ENCODE peak calls at places on chromosomes 3 and 15, in five cellular contexts. One of them, this sample, is unnamed.

GRCh38 chr3:113285226-113285625 is 73.9 kb downstream of the BOC start:
- DNase-seq in neural progenitor cell: no peak
- DNase-seq in lower lobe of right lung: no peak
- DNase-seq in A549: no peak
- DNase-seq in small intestine: no peak
- DNase-seq in this sample: no peak

GRCh38 chr3:49786357-49787181 is at the start of gene IP6K1:
- DNase-seq in neural progenitor cell: peak; percentile 100
- DNase-seq in lower lobe of right lung: peak; percentile 100
- DNase-seq in A549: peak; percentile 99
- DNase-seq in small intestine: peak; percentile 100
- DNase-seq in this sample: peak; percentile 100

GRCh38 chr3:155431856-155432570 is 138.5 kb upstream of the STRIT1 start:
- DNase-seq in neural progenitor cell: no peak
- DNase-seq in lower lobe of right lung: no peak
- DNase-seq in A549: no peak
- DNase-seq in small intestine: no peak
- DNase-seq in this sample: no peak

GRCh38 chr3:115098354-115099073 is 48.6 kb downstream of the ZBTB20 start:
- DNase-seq in neural progenitor cell: no peak
- DNase-seq in lower lobe of right lung: no peak
- DNase-seq in A549: no peak
- DNase-seq in small intestine: no peak
- DNase-seq in this sample: no peak

GRCh38 chr15:52790166-52790708 is at the start of gene ONECUT1:
- DNase-seq in neural progenitor cell: peak; percentile 91
- DNase-seq in lower lobe of right lung: peak; percentile 47
- DNase-seq in A549: peak; percentile 63
- DNase-seq in small intestine: peak; percentile 37
- DNase-seq in this sample: no peak

GRCh38 chr15:65642588-65642987 is 20.9 kb downstream of the SLC24A1 start:
- DNase-seq in neural progenitor cell: no peak
- DNase-seq in lower lobe of right lung: no peak
- DNase-seq in A549: no peak
- DNase-seq in small intestine: peak; percentile 23
- DNase-seq in this sample: no peak

GRCh38 chr3:142523921-142524566 is 54.5 kb downstream of the ATR start:
- DNase-seq in neural progenitor cell: no peak
- DNase-seq in lower lobe of right lung: no peak
- DNase-seq in A549: no peak
- DNase-seq in small intestine: no peak
- DNase-seq in this sample: no peak

GRCh38 chr15:72068826-72069225 is 49.1 kb downstream of the MYO9A start:
- DNase-seq in neural progenitor cell: no peak
- DNase-seq in lower lobe of right lung: no peak
- DNase-seq in A549: no peak
- DNase-seq in small intestine: peak; percentile 43
- DNase-seq in this sample: no peak

GRCh38 chr3:22713936-22714335 is 489.2 kb upstream of the UBE2E2 start:
- DNase-seq in neural progenitor cell: no peak
- DNase-seq in lower lobe of right lung: no peak
- DNase-seq in A549: peak; percentile 64
- DNase-seq in small intestine: no peak
- DNase-seq in this sample: no peak

GRCh38 chr3:156536524-156537316 is 18.2 kb downstream of the SSR3 start:
- DNase-seq in neural progenitor cell: no peak
- DNase-seq in lower lobe of right lung: no peak
- DNase-seq in A549: no peak
- DNase-seq in small intestine: no peak
- DNase-seq in this sample: no peak

GRCh38 chr15:66704783-66705113 is 2.7 kb downstream of the SMAD6 start:
- DNase-seq in neural progenitor cell: no peak
- DNase-seq in lower lobe of right lung: no peak
- DNase-seq in A549: no peak
- DNase-seq in small intestine: peak; percentile 49
- DNase-seq in this sample: no peak

GRCh38 chr15:58530056-58530590 is 98.3 kb downstream of the LIPC start:
- DNase-seq in neural progenitor cell: no peak
- DNase-seq in lower lobe of right lung: no peak
- DNase-seq in A549: no peak
- DNase-seq in small intestine: no peak
- DNase-seq in this sample: peak; percentile 54

GRCh38 chr3:68017069-68017468 is 362.7 kb upstream of the SUCLG2 start:
- DNase-seq in neural progenitor cell: no peak
- DNase-seq in lower lobe of right lung: no peak
- DNase-seq in A549: peak; percentile 5
- DNase-seq in small intestine: no peak
- DNase-seq in this sample: no peak

GRCh38 chr3:127035672-127036071 is 52.8 kb downstream of the PLXNA1 start:
- DNase-seq in neural progenitor cell: no peak
- DNase-seq in lower lobe of right lung: peak; percentile 81
- DNase-seq in A549: peak; percentile 55
- DNase-seq in small intestine: peak; percentile 97
- DNase-seq in this sample: peak; percentile 92

GRCh38 chr3:157531771-157532170 is 28.6 kb upstream of the VEPH1 start:
- DNase-seq in neural progenitor cell: no peak
- DNase-seq in lower lobe of right lung: no peak
- DNase-seq in A549: no peak
- DNase-seq in small intestine: no peak
- DNase-seq in this sample: no peak

GRCh38 chr3:38646630-38647029 is 2.9 kb downstream of the SCN5A start:
- DNase-seq in neural progenitor cell: peak; percentile 74
- DNase-seq in lower lobe of right lung: no peak
- DNase-seq in A549: peak; percentile 77
- DNase-seq in small intestine: peak; percentile 27
- DNase-seq in this sample: no peak

GRCh38 chr3:104952587-104952986 is 414.1 kb upstream of the ALCAM start:
- DNase-seq in neural progenitor cell: no peak
- DNase-seq in lower lobe of right lung: peak; percentile 55
- DNase-seq in A549: peak; percentile 78
- DNase-seq in small intestine: no peak
- DNase-seq in this sample: peak; percentile 58

GRCh38 chr3:128813003-128813564 is 66.3 kb upstream of the ACAD9 start:
- DNase-seq in neural progenitor cell: no peak
- DNase-seq in lower lobe of right lung: no peak
- DNase-seq in A549: no peak
- DNase-seq in small intestine: no peak
- DNase-seq in this sample: no peak

GRCh38 chr15:40054746-40055575 is 16.0 kb upstream of the SRP14 start:
- DNase-seq in neural progenitor cell: peak; percentile 73
- DNase-seq in lower lobe of right lung: no peak
- DNase-seq in A549: no peak
- DNase-seq in small intestine: peak; percentile 62
- DNase-seq in this sample: no peak

GRCh38 chr3:111509308-111509707 is 32.7 kb upstream of the CD96 start:
- DNase-seq in neural progenitor cell: no peak
- DNase-seq in lower lobe of right lung: no peak
- DNase-seq in A549: no peak
- DNase-seq in small intestine: no peak
- DNase-seq in this sample: no peak

GRCh38 chr15:49288411-49288810 is 118.4 kb downstream of the GALK2 start:
- DNase-seq in neural progenitor cell: no peak
- DNase-seq in lower lobe of right lung: no peak
- DNase-seq in A549: no peak
- DNase-seq in small intestine: no peak
- DNase-seq in this sample: no peak

GRCh38 chr3:156518726-156519125 is 36.2 kb downstream of the SSR3 start:
- DNase-seq in neural progenitor cell: no peak
- DNase-seq in lower lobe of right lung: no peak
- DNase-seq in A549: no peak
- DNase-seq in small intestine: no peak
- DNase-seq in this sample: no peak

GRCh38 chr15:71461748-71462147 is 346.5 kb downstream of the THSD4 start:
- DNase-seq in neural progenitor cell: no peak
- DNase-seq in lower lobe of right lung: no peak
- DNase-seq in A549: no peak
- DNase-seq in small intestine: no peak
- DNase-seq in this sample: no peak

GRCh38 chr3:53101956-53102355 is 28.3 kb downstream of the RFT1 start:
- DNase-seq in neural progenitor cell: peak; percentile 19
- DNase-seq in lower lobe of right lung: no peak
- DNase-seq in A549: no peak
- DNase-seq in small intestine: no peak
- DNase-seq in this sample: no peak

GRCh38 chr3:98542623-98543022 is 10.8 kb downstream of the GPR15 start:
- DNase-seq in neural progenitor cell: no peak
- DNase-seq in lower lobe of right lung: no peak
- DNase-seq in A549: no peak
- DNase-seq in small intestine: no peak
- DNase-seq in this sample: no peak

GRCh38 chr3:8554725-8555621 is 53.4 kb downstream of the LMCD1 start:
- DNase-seq in neural progenitor cell: peak; percentile 50
- DNase-seq in lower lobe of right lung: no peak
- DNase-seq in A549: no peak
- DNase-seq in small intestine: no peak
- DNase-seq in this sample: no peak

GRCh38 chr3:124510290-124510689 is 220.0 kb upstream of the UMPS start:
- DNase-seq in neural progenitor cell: no peak
- DNase-seq in lower lobe of right lung: no peak
- DNase-seq in A549: no peak
- DNase-seq in small intestine: no peak
- DNase-seq in this sample: no peak

GRCh38 chr3:65006300-65006739 is 318.5 kb upstream of the ADAMTS9 start:
- DNase-seq in neural progenitor cell: no peak
- DNase-seq in lower lobe of right lung: no peak
- DNase-seq in A549: no peak
- DNase-seq in small intestine: no peak
- DNase-seq in this sample: no peak

GRCh38 chr15:42474857-42475256 is 16.1 kb downstream of the ZNF106 start:
- DNase-seq in neural progenitor cell: no peak
- DNase-seq in lower lobe of right lung: no peak
- DNase-seq in A549: no peak
- DNase-seq in small intestine: no peak
- DNase-seq in this sample: no peak

GRCh38 chr3:188573286-188573928 is 419.4 kb downstream of the LPP start:
- DNase-seq in neural progenitor cell: peak; percentile 12
- DNase-seq in lower lobe of right lung: peak; percentile 42
- DNase-seq in A549: no peak
- DNase-seq in small intestine: no peak
- DNase-seq in this sample: no peak

GRCh38 chr3:70621451-70621850 is 309.0 kb upstream of the MDFIC2 start:
- DNase-seq in neural progenitor cell: no peak
- DNase-seq in lower lobe of right lung: no peak
- DNase-seq in A549: no peak
- DNase-seq in small intestine: no peak
- DNase-seq in this sample: no peak

GRCh38 chr3:52288674-52289073 is 1.0 kb downstream of the GLYCTK start:
- DNase-seq in neural progenitor cell: no peak
- DNase-seq in lower lobe of right lung: no peak
- DNase-seq in A549: no peak
- DNase-seq in small intestine: no peak
- DNase-seq in this sample: no peak

GRCh38 chr15:41256103-41256502 is 25.0 kb downstream of the CHP1 start:
- DNase-seq in neural progenitor cell: no peak
- DNase-seq in lower lobe of right lung: no peak
- DNase-seq in A549: peak; percentile 48
- DNase-seq in small intestine: no peak
- DNase-seq in this sample: no peak

GRCh38 chr3:187104956-187105355 is 34.3 kb downstream of the RPL39L start:
- DNase-seq in neural progenitor cell: no peak
- DNase-seq in lower lobe of right lung: no peak
- DNase-seq in A549: no peak
- DNase-seq in small intestine: peak; percentile 11
- DNase-seq in this sample: no peak

GRCh38 chr15:66865622-66866611 is 163.9 kb downstream of the SMAD6 start:
- DNase-seq in neural progenitor cell: no peak
- DNase-seq in lower lobe of right lung: peak; percentile 70
- DNase-seq in A549: no peak
- DNase-seq in small intestine: no peak
- DNase-seq in this sample: peak; percentile 43

GRCh38 chr3:43418601-43419272 is 132.4 kb downstream of the SNRK start:
- DNase-seq in neural progenitor cell: no peak
- DNase-seq in lower lobe of right lung: no peak
- DNase-seq in A549: no peak
- DNase-seq in small intestine: no peak
- DNase-seq in this sample: no peak
- H3K27ac ChIP-seq in neural progenitor cell: no peak overlapping the region
- H3K27ac ChIP-seq in lower lobe of right lung: peak overlapping the region; percentile 44
- H3K27ac ChIP-seq in A549: no peak overlapping the region
- H3K27ac ChIP-seq in small intestine: peak overlapping the region; percentile 17
- H3K27ac ChIP-seq in this sample: no peak overlapping the region

GRCh38 chr15:87477759-87478687 is 778.5 kb downstream of the NTRK3 start:
- DNase-seq in neural progenitor cell: peak; percentile 15
- DNase-seq in lower lobe of right lung: no peak
- DNase-seq in A549: peak; percentile 66
- DNase-seq in small intestine: peak; percentile 35
- DNase-seq in this sample: peak; percentile 60
- H3K4me3 ChIP-seq in neural progenitor cell: no peak overlapping the region
- H3K4me3 ChIP-seq in lower lobe of right lung: no peak overlapping the region
- H3K4me3 ChIP-seq in A549: peak overlapping the region; percentile 23
- H3K4me3 ChIP-seq in small intestine: no peak overlapping the region
- H3K4me3 ChIP-seq in this sample: no peak overlapping the region

GRCh38 chr3:72427575-72427974 is 420.7 kb downstream of the SHQ1 start:
- DNase-seq in neural progenitor cell: no peak
- DNase-seq in lower lobe of right lung: no peak
- DNase-seq in A549: no peak
- DNase-seq in small intestine: no peak
- DNase-seq in this sample: no peak
- H3K27ac ChIP-seq in neural progenitor cell: no peak overlapping the region
- H3K27ac ChIP-seq in lower lobe of right lung: no peak overlapping the region
- H3K27ac ChIP-seq in A549: no peak overlapping the region
- H3K27ac ChIP-seq in small intestine: no peak overlapping the region
- H3K27ac ChIP-seq in this sample: no peak overlapping the region

GRCh38 chr3:132325634-132326033 is 8.4 kb downstream of the ACP3 start:
- DNase-seq in neural progenitor cell: no peak
- DNase-seq in lower lobe of right lung: no peak
- DNase-seq in A549: no peak
- DNase-seq in small intestine: no peak
- DNase-seq in this sample: no peak
- H3K4me3 ChIP-seq in neural progenitor cell: no peak overlapping the region
- H3K4me3 ChIP-seq in lower lobe of right lung: no peak overlapping the region
- H3K4me3 ChIP-seq in A549: no peak overlapping the region
- H3K4me3 ChIP-seq in small intestine: no peak overlapping the region
- H3K4me3 ChIP-seq in this sample: no peak overlapping the region

GRCh38 chr15:75202251-75203016 is 752 bp downstream of the C15orf39 start:
- DNase-seq in neural progenitor cell: peak; percentile 80
- DNase-seq in lower lobe of right lung: peak; percentile 91
- DNase-seq in A549: peak; percentile 72
- DNase-seq in small intestine: peak; percentile 84
- DNase-seq in this sample: peak; percentile 86
- H3K27ac ChIP-seq in neural progenitor cell: no peak overlapping the region
- H3K27ac ChIP-seq in lower lobe of right lung: peak overlapping the region; percentile 99
- H3K27ac ChIP-seq in A549: peak overlapping the region; percentile 92
- H3K27ac ChIP-seq in small intestine: peak overlapping the region; percentile 94
- H3K27ac ChIP-seq in this sample: peak overlapping the region; percentile 70

GRCh38 chr15:100880897-100881242 is 1.2 kb downstream of the ALDH1A3 start:
- DNase-seq in neural progenitor cell: peak; percentile 16
- DNase-seq in lower lobe of right lung: no peak
- DNase-seq in A549: no peak
- DNase-seq in small intestine: no peak
- DNase-seq in this sample: peak; percentile 73
- H3K4me3 ChIP-seq in neural progenitor cell: peak overlapping the region; percentile 55
- H3K4me3 ChIP-seq in lower lobe of right lung: peak overlapping the region; percentile 50
- H3K4me3 ChIP-seq in A549: no peak overlapping the region
- H3K4me3 ChIP-seq in small intestine: no peak overlapping the region
- H3K4me3 ChIP-seq in this sample: peak overlapping the region; percentile 96

GRCh38 chr15:38876211-38876610 is 311.6 kb upstream of the RASGRP1 start:
- DNase-seq in neural progenitor cell: no peak
- DNase-seq in lower lobe of right lung: no peak
- DNase-seq in A549: no peak
- DNase-seq in small intestine: no peak
- DNase-seq in this sample: no peak
- H3K27ac ChIP-seq in neural progenitor cell: no peak overlapping the region
- H3K27ac ChIP-seq in lower lobe of right lung: no peak overlapping the region
- H3K27ac ChIP-seq in A549: peak overlapping the region; percentile 84
- H3K27ac ChIP-seq in small intestine: no peak overlapping the region
- H3K27ac ChIP-seq in this sample: no peak overlapping the region